ENCODE peak calls at places on chromosome 22, in nine cellular contexts. Z, F, X, H, V, S, B, E and U are unnamed samples.

GRCh38 chr22:18044548-18045271 is 20.3 kb upstream of the MICAL3 start:
- DNase-seq in H (no peak), B (no peak), Z (no peak), V (no peak), S (peak; percentile 93), F (peak; percentile 77), X (peak; percentile 56), E (no peak), U (no peak)

GRCh38 chr22:48624401-48624800 is 1203.3 kb downstream of the BRD1 start:
- DNase-seq in B (no peak), S (no peak), V (no peak), H (no peak), E (no peak), F (no peak), Z (no peak), X (no peak), U (no peak)

GRCh38 chr22:19817561-19818263 is 37.0 kb downstream of the GNB1L start:
- DNase-seq in Z (peak; percentile 44), H (peak; percentile 56), X (no peak), F (no peak), E (no peak), S (peak; percentile 67), B (no peak), V (no peak), U (no peak)

GRCh38 chr22:19802001-19802880 is 41.7 kb downstream of the TBX1 start:
- DNase-seq in X (no peak), B (no peak), S (peak; percentile 57), V (no peak), E (no peak), Z (no peak), H (no peak), F (no peak), U (no peak)

GRCh38 chr22:48089601-48090331 is 1327.3 kb downstream of the TBC1D22A start:
- DNase-seq in H (no peak), B (no peak), E (peak; percentile 0), F (peak; percentile 4), V (no peak), Z (peak; percentile 43), S (peak; percentile 88), X (peak; percentile 1), U (no peak)

GRCh38 chr22:38756631-38757463 is 1.0 kb upstream of the SUN2 start:
- DNase-seq in S (peak; percentile 75), V (no peak), F (no peak), B (no peak), Z (no peak), H (no peak), X (peak; percentile 9), E (no peak), U (no peak)

GRCh38 chr22:21623402-21623970 is 6.3 kb downstream of the YDJC start:
- DNase-seq in X (no peak), E (no peak), F (no peak), B (no peak), H (no peak), Z (no peak), S (no peak), V (no peak), U (no peak)

GRCh38 chr22:24497879-24498278 is 2.7 kb downstream of the UPB1 start:
- DNase-seq in H (no peak), Z (no peak), S (no peak), F (no peak), X (no peak), B (no peak), V (no peak), E (no peak), U (no peak)

GRCh38 chr22:36185828-36186624 is 15.6 kb downstream of the APOL4 start:
- DNase-seq in X (no peak), S (no peak), E (no peak), V (no peak), H (no peak), B (no peak), F (no peak), Z (no peak), U (no peak)

GRCh38 chr22:46738642-46738960 is 549 bp upstream of the CERK start:
- DNase-seq in V (no peak), F (no peak), B (peak; percentile 65), H (no peak), X (no peak), Z (peak; percentile 75), S (no peak), E (no peak), U (no peak)

GRCh38 chr22:46737976-46738641 is at the start of gene CERK:
- DNase-seq in H (no peak), X (peak; percentile 71), B (peak; percentile 61), V (peak; percentile 90), E (peak; percentile 71), Z (peak; percentile 85), F (peak; percentile 64), S (peak; percentile 94), U (peak; percentile 56)

GRCh38 chr22:46737105-46737975 is 712 bp downstream of the CERK start:
- DNase-seq in E (peak; percentile 29), V (peak; percentile 66), B (peak; percentile 65), F (peak; percentile 48), S (no peak), Z (peak; percentile 80), H (no peak), X (peak; percentile 39), U (peak; percentile 40)

GRCh38 chr22:46740910-46741785 is 3.1 kb upstream of the CERK start:
- DNase-seq in V (no peak), S (no peak), H (no peak), Z (no peak), F (no peak), X (no peak), B (no peak), E (no peak), U (no peak)

DNA sequence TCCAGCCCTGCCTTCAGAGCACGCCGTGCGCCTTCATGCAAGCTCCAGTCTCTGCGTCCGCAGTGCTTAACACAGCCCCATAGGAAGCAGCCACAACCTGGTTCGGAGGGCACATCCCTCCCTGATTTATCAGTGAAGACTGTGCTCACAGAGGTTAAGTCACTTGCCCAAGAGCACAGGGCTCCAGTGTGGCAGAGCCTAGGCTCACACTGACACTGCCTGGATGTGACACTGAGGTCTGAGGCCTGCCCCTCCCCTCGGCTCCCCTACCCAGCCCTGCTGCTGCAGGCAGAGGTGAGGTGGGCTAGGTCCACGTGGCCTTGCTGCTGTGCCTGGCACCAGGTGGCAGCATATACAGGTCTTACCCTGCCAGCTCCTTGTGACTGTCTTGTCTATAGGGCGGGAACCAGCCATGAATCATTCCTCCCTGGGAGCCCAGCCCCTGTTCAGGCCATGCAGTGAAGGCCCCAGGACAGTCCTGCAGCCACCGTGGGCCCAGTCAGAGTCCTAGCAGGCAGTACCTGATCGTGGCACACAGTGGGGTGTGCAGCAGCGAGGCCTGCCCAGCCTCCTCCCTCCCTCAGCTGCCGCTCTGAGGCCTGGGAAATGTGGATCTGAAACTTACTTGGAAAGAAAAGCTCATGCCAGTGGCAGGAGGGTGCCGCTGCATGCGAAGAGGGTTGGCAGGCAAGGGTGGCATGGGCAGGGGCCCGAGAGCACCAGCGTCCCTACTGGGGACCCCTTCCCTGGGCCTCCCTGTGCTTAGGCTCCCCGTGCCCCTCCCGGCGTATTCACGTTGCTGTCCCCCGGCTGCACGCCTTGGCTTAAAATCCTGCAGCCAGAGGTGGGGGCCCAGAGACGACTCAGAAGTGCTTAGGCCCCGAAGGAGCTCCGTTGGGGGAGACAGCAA is 1.2 kb upstream of the CERK start:
- DNase-seq in Z (peak; percentile 78), B (peak; percentile 52), S (peak; percentile 78), H (no peak), E (peak; percentile 64), X (peak; percentile 16), V (no peak), F (peak; percentile 80), U (no peak)
- TF ChIP-seq CTCF in Z (no peak), B (peak; percentile 34), S (peak; percentile 19), H (peak; percentile 34), E (peak; percentile 24), X (peak; percentile 6), V (no peak), F (peak; percentile 31), U (no peak)

DNA sequence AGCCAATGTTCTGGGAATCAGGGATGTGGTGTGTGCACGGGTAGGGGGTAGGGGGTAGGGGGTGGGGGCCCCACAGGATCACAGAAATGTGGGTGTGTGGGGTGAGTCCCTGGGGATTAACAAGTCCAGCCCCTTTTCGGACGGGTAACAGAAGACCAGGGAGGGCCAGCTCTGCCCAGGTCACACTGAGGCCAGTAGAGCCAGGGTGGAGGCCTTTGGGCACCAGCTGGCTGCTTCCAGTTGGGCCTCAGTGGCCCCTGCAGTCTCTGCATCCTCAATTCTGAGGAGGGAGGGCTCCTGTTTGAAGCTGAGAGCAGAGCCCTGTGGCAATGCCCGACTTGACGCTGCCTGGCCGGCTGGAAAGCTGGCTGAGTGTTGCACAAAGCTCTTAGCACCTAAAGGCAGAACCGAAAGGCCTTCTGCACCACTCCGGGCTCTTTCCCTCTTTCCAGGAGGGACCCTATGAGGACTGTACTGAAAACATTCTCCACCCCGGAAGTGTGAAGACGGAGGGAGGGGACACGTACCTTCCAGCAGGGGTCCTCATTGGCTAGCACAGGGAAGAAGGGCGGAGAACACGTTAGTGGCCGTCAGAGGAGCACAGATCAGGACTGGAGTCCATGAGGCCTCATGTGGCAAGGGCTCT is 120.4 kb downstream of the PHF21B start:
- DNase-seq in X (no peak), E (no peak), F (no peak), H (no peak), Z (peak; percentile 62), V (no peak), B (peak; percentile 52), S (peak; percentile 45), U (no peak)
- TF ChIP-seq CTCF in X (no peak), E (no peak), F (no peak), H (no peak), Z (peak; percentile 37), V (no peak), B (peak; percentile 60), S (no peak), U (no peak)

DNA sequence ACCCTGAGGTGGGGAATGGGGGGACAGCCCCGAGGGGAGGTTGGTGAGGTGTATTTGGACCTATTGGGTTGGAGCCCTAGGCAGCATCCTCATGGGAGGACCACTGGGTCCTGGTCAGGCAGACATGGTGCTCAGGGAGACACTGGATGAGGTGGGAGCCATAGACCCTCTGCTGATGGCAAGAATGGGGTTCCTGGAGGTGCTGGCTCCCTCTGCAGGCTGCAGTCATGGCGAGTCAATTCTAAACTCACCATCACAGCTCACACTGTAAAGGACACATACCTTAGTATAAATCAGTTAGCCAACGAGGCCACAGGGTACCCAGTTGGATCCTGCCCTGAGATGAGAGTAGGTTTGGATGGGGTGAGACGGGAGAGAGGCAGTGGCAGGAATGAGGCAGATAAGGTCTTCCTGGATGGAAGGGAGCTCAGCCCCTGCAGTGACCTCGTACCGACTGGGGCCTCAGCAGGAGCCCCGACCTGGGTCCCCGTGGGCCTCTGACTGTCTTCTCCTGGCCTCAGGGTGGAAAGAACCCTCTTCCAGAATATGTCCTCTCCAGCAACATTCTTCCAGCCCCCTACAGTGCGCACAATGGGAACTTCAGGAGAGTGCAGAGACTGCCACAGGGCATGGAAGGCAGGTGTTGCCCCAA is 1.7 kb upstream of the GAB4 start:
- DNase-seq in X (no peak), Z (peak; percentile 71), S (no peak), F (no peak), H (no peak), E (no peak), V (no peak), B (peak; percentile 56), U (no peak)
- TF ChIP-seq CTCF in X (no peak), Z (peak; percentile 66), S (no peak), F (no peak), H (no peak), E (no peak), V (no peak), B (peak; percentile 58), U (no peak)

DNA sequence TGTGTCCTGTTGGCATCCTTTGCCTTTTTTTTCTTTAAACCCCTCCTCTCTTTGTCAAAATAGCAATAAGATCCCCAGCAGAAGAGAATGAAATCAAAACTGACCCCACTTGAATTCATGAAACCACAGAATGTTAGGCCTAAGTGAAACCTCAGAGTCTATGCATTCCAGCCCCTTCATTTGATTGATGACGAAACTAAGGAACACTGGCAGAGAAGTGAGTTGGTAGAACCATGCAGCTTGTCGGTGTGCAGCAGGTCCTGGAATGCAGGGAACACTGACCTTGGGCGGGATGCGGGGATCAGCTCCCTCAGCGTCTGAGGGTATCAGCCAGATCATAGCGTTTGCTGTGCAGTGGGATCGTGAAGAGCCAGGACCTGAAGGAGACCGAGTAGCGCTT is 57.5 kb downstream of the GRK3 start:
- DNase-seq in H (no peak), E (peak; percentile 22), B (no peak), Z (no peak), X (peak; percentile 89), F (no peak), V (peak; percentile 66), S (no peak), U (no peak)
- TF ChIP-seq CTCF in H (no peak), E (no peak), B (no peak), Z (no peak), X (no peak), F (no peak), V (no peak), S (no peak), U (no peak)